ENCODE peak calls at places on chromosomes 5 and 9, in four cellular contexts. I is psoas muscle; X is CD8-positive, alpha-beta T cell; V is kidney. Z is an unnamed sample. For H3K36me3, the result is how much of the 10 kb centered on the place peaks cover.

GRCh38 chr5:92525131-92525530 is 1055.9 kb downstream of the NR2F1-AS1 start:
- DNase-seq in I (no peak), X (no peak), V (no peak), Z (no peak)

GRCh38 chr5:1437452-1437851 is 7.8 kb downstream of the SLC6A3 start:
- DNase-seq in I (no peak), X (no peak), V (no peak), Z (no peak)

GRCh38 chr5:55218966-55219365 is 8.1 kb downstream of the MCIDAS start:
- DNase-seq in V (peak), X (no peak), I (no peak), Z (peak)

GRCh38 chr5:174601937-174602336 is 122.4 kb upstream of the MSX2 start:
- DNase-seq in I (no peak), V (no peak), X (no peak), Z (no peak)

GRCh38 chr5:119336262-119336661 is 19.6 kb upstream of the TNFAIP8 start:
- DNase-seq in X (no peak), V (no peak), I (no peak), Z (no peak)

GRCh38 chr5:96193946-96194345 is 232.3 kb upstream of the ELL2 start:
- DNase-seq in V (no peak), X (no peak), I (no peak), Z (no peak)

GRCh38 chr5:144189800-144190429 is 19.2 kb downstream of the KCTD16 start:
- DNase-seq in I (no peak), X (peak), V (no peak), Z (peak)

GRCh38 chr9:6641073-6641455 is 4.5 kb downstream of the GLDC start:
- DNase-seq in V (no peak), I (no peak), X (no peak), Z (no peak)

GRCh38 chr5:38297830-38298608 is 39.7 kb downstream of the EGFLAM start:
- DNase-seq in V (no peak), X (no peak), I (no peak), Z (no peak)

GRCh38 chr5:149656576-149657182 is 73.4 kb upstream of the PPARGC1B start:
- DNase-seq in V (no peak), X (no peak), I (peak), Z (no peak)

GRCh38 chr9:27382989-27383388 is 86.0 kb upstream of the EQTN start:
- DNase-seq in V (no peak), I (no peak), X (no peak), Z (no peak)

GRCh38 chr5:16552666-16553343 is 64.0 kb downstream of the RETREG1 start:
- DNase-seq in X (no peak), V (no peak), I (peak), Z (peak)

GRCh38 chr9:94160594-94161501 is 76.6 kb downstream of the PTPDC1 start:
- DNase-seq in X (no peak), V (no peak), I (no peak), Z (no peak)

GRCh38 chr5:119359737-119360413 is 4.1 kb downstream of the TNFAIP8 start:
- DNase-seq in X (no peak), I (no peak), V (no peak), Z (no peak)

GRCh38 chr9:97710356-97711222 is 13.4 kb upstream of the XPA start:
- DNase-seq in X (no peak), V (no peak), I (no peak), Z (no peak)

GRCh38 chr5:64207978-64208377 is 42.3 kb downstream of the RNF180 start:
- DNase-seq in X (no peak), V (no peak), I (no peak), Z (no peak)

GRCh38 chr5:15977851-15978250 is 201.7 kb downstream of the MARCHF11 start:
- DNase-seq in I (no peak), X (no peak), V (no peak), Z (no peak)

GRCh38 chr9:135448570-135449180 is 30.9 kb upstream of the PPP1R26 start:
- DNase-seq in V (no peak), X (no peak), I (no peak), Z (no peak)

GRCh38 chr9:89436963-89437625 is 60.8 kb downstream of the SEMA4D start:
- DNase-seq in V (peak), I (no peak), X (peak), Z (peak)
- H3K27ac ChIP-seq in V (peak), I (no peak), X (peak), Z (no peak)

GRCh38 chr5:32110081-32110696 is 63.9 kb downstream of the GOLPH3 start:
- DNase-seq in I (no peak), X (no peak), V (no peak), Z (no peak)

GRCh38 chr5:32108167-32108566 is 66.0 kb downstream of the GOLPH3 start:
- DNase-seq in V (no peak), X (no peak), I (no peak), Z (no peak)

GRCh38 chr5:32109236-32109635 is 64.9 kb downstream of the GOLPH3 start:
- DNase-seq in I (no peak), V (no peak), X (no peak), Z (no peak)

GRCh38 chr5:32103521-32103920 is 70.6 kb downstream of the GOLPH3 start:
- DNase-seq in I (no peak), X (no peak), V (no peak), Z (no peak)

GRCh38 chr5:32107291-32107690 is 66.8 kb downstream of the GOLPH3 start:
- DNase-seq in I (no peak), V (no peak), X (no peak), Z (no peak)
- H3K36me3 ChIP-seq in I (half or more), V (half or more), X (under half), Z (half or more)

DNA sequence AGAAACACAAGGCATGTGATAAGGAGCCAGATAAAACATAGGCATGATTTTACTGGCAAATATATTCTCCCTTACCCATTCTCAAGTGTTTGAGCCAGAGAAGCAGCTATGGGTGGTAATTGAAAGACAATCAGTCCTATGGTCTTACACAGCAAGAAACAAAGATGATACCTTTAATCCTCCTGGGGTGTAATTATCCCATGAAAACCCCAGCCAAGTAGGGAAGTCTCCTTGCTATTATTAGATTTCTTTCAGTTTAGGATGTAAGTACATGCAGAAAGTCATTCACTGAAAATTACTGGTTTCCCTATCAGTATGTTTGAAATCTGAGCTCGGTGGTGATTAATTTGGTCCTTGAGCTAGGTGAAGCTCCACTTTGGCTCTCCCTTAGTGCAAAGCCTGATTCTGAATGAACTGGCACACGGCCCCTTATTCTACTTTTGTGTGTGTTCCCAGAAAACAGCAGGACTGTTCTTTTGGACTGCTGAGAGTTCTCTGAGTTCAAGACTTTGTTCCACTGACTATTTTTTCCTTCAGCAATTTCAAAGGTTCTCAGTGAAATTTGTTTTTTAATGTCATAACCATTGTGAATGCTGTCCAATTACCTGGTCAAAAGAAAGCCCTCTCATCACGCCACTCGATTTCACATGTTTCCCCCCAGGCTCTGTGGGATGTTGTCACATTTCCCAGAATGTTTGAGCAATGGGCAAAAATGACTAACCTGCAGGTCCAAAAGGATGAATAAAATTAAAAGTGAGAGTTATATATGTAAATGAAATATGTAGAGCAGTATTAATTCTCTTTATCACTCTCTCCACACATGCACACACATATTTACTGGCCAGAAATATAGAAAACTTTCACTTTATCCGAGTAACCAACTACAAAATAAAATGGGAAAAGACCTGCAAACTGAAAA is 343.0 kb downstream of the RAB3C start:
- DNase-seq in V (no peak), X (no peak), I (no peak), Z (no peak)
- H3K27ac ChIP-seq in V (no peak), X (no peak), I (peak), Z (no peak)

GRCh38 chr5:154863291-154864080 is 5.1 kb downstream of the CNOT8 start:
- DNase-seq in I (no peak), X (no peak), V (no peak), Z (no peak)
- H3K36me3 ChIP-seq in I (half or more), X (under half), V (under half), Z (half or more)

Z was measured in upper lobe of right lung.